ENCODE peak calls at places on chromosomes 6 and 20, in nine cellular contexts. E is neural progenitor cell, T is psoas muscle, Y is AG10803, W is foreskin fibroblast, V is HFF-Myc, X is endothelial cell, Z is GM13976, B is progenitor cell of endocrine pancreas. U is an unnamed sample.

GRCh38 chr6:6711832-6712231 is 123.3 kb downstream of the LY86 start:
- DNase-seq in Y (no peak), Z (no peak), E (no peak), B (no peak), X (no peak), V (no peak), T (no peak), W (no peak), U (no peak)

GRCh38 chr20:51309128-51309527 is 233.4 kb downstream of the NFATC2 start:
- DNase-seq in V (no peak), Z (no peak), W (no peak), B (no peak), T (no peak), X (no peak), E (no peak), Y (no peak), U (no peak)

GRCh38 chr6:35417979-35418661 is 34.0 kb upstream of the FANCE start:
- DNase-seq in T (no peak), V (peak), B (no peak), E (no peak), Z (no peak), Y (no peak), X (no peak), W (peak), U (no peak)

GRCh38 chr20:22402550-22402949 is 181.8 kb downstream of the FOXA2 start:
- DNase-seq in B (no peak), E (peak), T (no peak), X (no peak), V (no peak), Z (no peak), Y (no peak), W (no peak), U (no peak)

GRCh38 chr20:12414446-12415274 is 497.0 kb downstream of the BTBD3 start:
- DNase-seq in X (no peak), V (no peak), T (no peak), Y (no peak), E (no peak), Z (no peak), B (no peak), W (no peak), U (no peak)

GRCh38 chr20:1390552-1391403 is 2.1 kb downstream of the FKBP1A start:
- DNase-seq in Y (no peak), T (no peak), X (no peak), V (no peak), B (no peak), E (no peak), W (no peak), Z (no peak), U (no peak)

GRCh38 chr20:38252292-38253288 is 7.9 kb downstream of the KIAA1755 start:
- DNase-seq in X (no peak), V (no peak), B (no peak), W (no peak), Z (no peak), T (no peak), Y (no peak), E (no peak), U (no peak)

GRCh38 chr6:47187883-47188587 is 121.7 kb downstream of the TNFRSF21 start:
- DNase-seq in W (peak), X (no peak), Y (peak), E (no peak), B (no peak), T (no peak), Z (no peak), V (no peak), U (no peak)

GRCh38 chr20:45306431-45306982 is at the start of gene RBPJL:
- DNase-seq in B (peak), E (peak), X (peak), Z (peak), T (no peak), Y (no peak), V (no peak), W (no peak), U (peak)

GRCh38 chr20:891121-892080 is 24.7 kb downstream of the ANGPT4 start:
- DNase-seq in T (peak), Y (no peak), Z (no peak), E (no peak), V (no peak), W (no peak), X (no peak), B (no peak), U (no peak)

GRCh38 chr20:41408986-41409385 is 42.4 kb upstream of the EMILIN3 start:
- DNase-seq in V (no peak), Y (no peak), X (no peak), T (peak), Z (no peak), B (no peak), W (no peak), E (no peak), U (no peak)

GRCh38 chr6:92586236-92586977 is 833.0 kb downstream of the EPHA7 start:
- DNase-seq in Z (no peak), W (no peak), B (no peak), V (no peak), X (no peak), E (peak), Y (no peak), T (peak), U (no peak)

GRCh38 chr20:1301031-1301529 is 27.9 kb downstream of the SDCBP2 start:
- DNase-seq in T (no peak), X (no peak), V (no peak), W (peak), B (no peak), Z (no peak), Y (peak), E (peak), U (no peak)

DNA sequence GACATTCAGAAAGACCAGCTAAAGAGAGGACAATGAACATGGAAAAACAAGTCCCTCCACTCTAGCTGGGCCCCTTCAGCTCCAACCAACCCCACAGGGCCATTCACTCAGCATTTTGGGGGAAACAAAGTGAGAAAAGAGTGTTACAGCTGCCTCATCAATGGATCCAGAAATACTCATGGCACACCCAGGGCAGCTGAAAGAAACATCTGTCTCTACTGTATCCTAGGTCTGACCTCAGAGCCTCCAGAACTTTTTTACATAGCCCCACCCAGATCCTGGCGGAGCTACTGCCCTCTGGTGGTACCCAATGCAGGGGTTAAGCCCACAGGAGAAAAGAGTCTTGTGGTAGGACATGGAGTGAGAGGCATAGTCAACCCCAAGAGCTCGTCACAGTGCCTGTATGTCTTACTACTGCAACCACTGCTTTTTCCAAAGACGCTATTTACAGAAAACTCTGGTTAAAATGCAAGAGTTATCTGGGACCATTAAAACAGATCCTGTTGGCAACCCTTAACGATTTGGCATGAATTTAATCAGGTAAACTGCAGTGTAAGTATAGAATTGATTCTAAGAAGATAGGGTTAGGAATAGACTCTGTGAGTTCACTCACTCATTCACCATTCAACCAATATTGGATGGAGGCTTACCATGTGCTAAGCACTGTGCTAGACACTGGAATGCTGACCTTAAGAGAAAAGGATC is 37.4 kb upstream of the FAM83C start:
- DNase-seq in W (peak), X (peak), V (no peak), E (peak), Z (no peak), T (peak), B (no peak), Y (peak), U (peak)
- TF ChIP-seq CTCF in W (peak), X (peak), V (peak), E (peak), Z (peak), T (peak), B (peak), Y (peak), U (peak)

DNA sequence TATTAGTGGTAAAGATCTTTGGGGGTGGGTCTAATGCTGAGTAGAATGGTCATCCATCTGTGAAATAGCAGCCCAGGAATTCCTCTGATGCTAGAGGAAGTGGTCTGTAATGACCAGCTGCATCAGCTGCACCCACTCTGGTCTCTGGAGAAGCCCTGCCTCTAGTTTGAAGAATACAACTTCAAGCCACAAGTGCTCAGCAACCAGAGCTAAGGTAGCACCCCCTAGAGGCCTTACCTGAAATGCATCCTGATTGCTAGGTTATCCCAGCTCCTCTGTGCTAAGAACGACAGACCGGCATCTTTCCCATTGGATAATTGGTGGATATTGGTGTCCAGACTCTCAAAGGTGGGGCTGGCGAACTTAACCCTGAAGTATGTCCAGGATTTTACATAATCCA is 58.2 kb downstream of the DNAH8 start:
- DNase-seq in X (peak), B (no peak), T (no peak), Z (peak), E (peak), W (no peak), Y (no peak), V (peak), U (peak)
- TF ChIP-seq CTCF in X (peak), B (peak), T (no peak), Z (peak), E (peak), W (peak), Y (peak), V (peak), U (peak)

DNA sequence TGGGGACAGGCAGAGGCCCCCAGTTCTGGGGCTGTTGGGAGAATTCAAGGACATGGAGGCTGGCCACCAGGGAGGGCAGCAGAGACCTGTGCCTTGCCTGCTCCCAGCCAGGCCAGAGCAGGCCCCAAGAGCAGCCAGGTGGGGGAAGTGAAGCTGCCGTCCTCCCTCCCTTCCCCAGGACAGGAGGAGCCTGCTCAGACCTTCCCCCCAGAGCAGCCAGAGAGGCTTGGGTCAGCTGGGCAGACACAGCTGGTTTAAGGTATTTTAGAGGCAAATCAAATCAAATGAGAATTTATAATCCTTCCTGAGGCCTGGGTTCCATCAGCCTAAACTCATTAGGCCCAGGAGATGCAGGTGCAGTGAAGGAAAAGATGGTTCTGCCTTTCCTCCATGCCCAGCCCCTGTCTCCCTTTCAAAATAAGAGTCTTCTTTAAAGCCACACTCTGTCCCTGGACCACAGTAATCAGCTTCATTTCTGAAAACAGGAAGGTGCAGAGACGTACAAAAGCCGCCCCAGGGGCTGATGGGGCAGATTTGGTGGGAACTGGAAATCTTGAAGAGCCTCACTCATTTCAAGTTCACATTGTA is 21.7 kb downstream of the BMP7 start:
- DNase-seq in E (peak), V (no peak), X (no peak), Z (no peak), T (no peak), B (no peak), Y (no peak), W (no peak), U (no peak)
- TF ChIP-seq CTCF in E (peak), V (peak), X (no peak), Z (no peak), T (no peak), B (no peak), Y (no peak), W (no peak), U (no peak)

GRCh38 chr20:49323622-49324238 is 45.9 kb upstream of the ZNFX1 start:
- DNase-seq in V (peak), X (peak), E (no peak), W (peak), Z (peak), B (no peak), T (no peak), Y (peak), U (peak)
- TF ChIP-seq CTCF in V (peak), X (no peak), E (no peak), W (peak), Z (no peak), B (no peak), T (no peak), Y (peak), U (peak)